ENCODE peak calls at places on chromosomes 5 and 9, in seven cellular contexts. Z is CD8-positive, alpha-beta memory T cell; E is heart right ventricle; H is tibial nerve; X is GM23338; A is neuronal stem cell; M is substantia nigra. Q is an unnamed sample.

GRCh38 chr5:4868140-4868735 is 271.9 kb upstream of the ADAMTS16 start:
- DNase-seq in X (peak), A (peak), E (peak), Z (no peak), M (peak), H (peak), Q (no peak)

GRCh38 chr5:74332654-74333053 is 307.9 kb downstream of the ENC1 start:
- DNase-seq in H (no peak), M (no peak), Z (no peak), X (no peak), E (no peak), A (no peak), Q (no peak)

GRCh38 chr5:84213861-84214260 is 170.8 kb downstream of the EDIL3 start:
- DNase-seq in E (no peak), H (no peak), M (no peak), Z (no peak), A (no peak), X (no peak), Q (no peak)

GRCh38 chr5:84450617-84451414 is 66.1 kb upstream of the EDIL3 start:
- DNase-seq in X (peak), M (no peak), A (no peak), H (no peak), E (no peak), Z (no peak), Q (no peak)

GRCh38 chr5:12985142-12985541 is 959.3 kb downstream of the DNAH5 start:
- DNase-seq in X (no peak), M (no peak), A (no peak), H (no peak), Z (no peak), E (no peak), Q (no peak)

GRCh38 chr5:64784451-64785025 is 15.8 kb downstream of the CWC27 start:
- DNase-seq in H (peak), Z (peak), A (peak), M (peak), E (peak), X (peak), Q (peak)

GRCh38 chr9:123360161-123361085 is 4.4 kb downstream of the CRB2 start:
- DNase-seq in Z (no peak), A (peak), M (no peak), E (no peak), H (no peak), X (peak), Q (no peak)

GRCh38 chr5:54610197-54610898 is 92.8 kb downstream of the SNX18 start:
- DNase-seq in A (no peak), H (no peak), X (no peak), M (no peak), Z (peak), E (no peak), Q (no peak)

GRCh38 chr9:72464819-72465218 is 56.6 kb upstream of the TMC1 start:
- DNase-seq in H (no peak), A (no peak), X (no peak), Z (no peak), E (no peak), M (no peak), Q (no peak)

GRCh38 chr5:178827636-178828035 is 32.1 kb upstream of the ZNF354B start:
- DNase-seq in X (no peak), H (no peak), A (no peak), E (no peak), Z (no peak), M (no peak), Q (no peak)

GRCh38 chr5:63911871-63912270 is 50.4 kb downstream of the HTR1A start:
- DNase-seq in A (no peak), X (no peak), Z (no peak), H (no peak), E (no peak), M (no peak), Q (no peak)

GRCh38 chr5:64958757-64959391 is 190.1 kb downstream of the CWC27 start:
- DNase-seq in X (peak), A (no peak), M (no peak), Z (no peak), H (peak), E (no peak), Q (no peak)

GRCh38 chr9:104843644-104844226 is 79.8 kb downstream of the NIPSNAP3B start:
- DNase-seq in H (no peak), M (no peak), E (no peak), X (peak), A (no peak), Z (no peak), Q (no peak)

GRCh38 chr9:87167161-87167560 is 219.9 kb upstream of the GAS1 start:
- DNase-seq in X (peak), H (no peak), Z (no peak), A (no peak), E (no peak), M (no peak), Q (no peak)

GRCh38 chr9:114588671-114589526 is 1.3 kb downstream of the ATP6V1G1 start:
- DNase-seq in Z (no peak), E (no peak), X (peak), A (no peak), H (no peak), M (no peak), Q (no peak)

GRCh38 chr5:123036391-123037103 is at the start of gene PPIC:
- DNase-seq in Z (no peak), E (peak), M (peak), H (peak), X (peak), A (peak), Q (no peak)

GRCh38 chr5:121731377-121731776 is 120.3 kb upstream of the FTMT start:
- DNase-seq in H (no peak), M (no peak), Z (no peak), A (no peak), X (no peak), E (peak), Q (no peak)

GRCh38 chr5:66742083-66742895 is 146.1 kb downstream of the MAST4 start:
- DNase-seq in A (no peak), Z (no peak), M (peak), X (peak), E (peak), H (no peak), Q (peak)

GRCh38 chr5:66738136-66738535 is 141.9 kb downstream of the MAST4 start:
- DNase-seq in M (no peak), X (no peak), Z (no peak), H (no peak), E (no peak), A (no peak), Q (no peak)

GRCh38 chr5:66741394-66741793 is 145.2 kb downstream of the MAST4 start:
- DNase-seq in Z (no peak), M (no peak), A (no peak), E (no peak), H (no peak), X (no peak), Q (no peak)

GRCh38 chr5:66742896-66743247 is 146.7 kb downstream of the MAST4 start:
- DNase-seq in A (no peak), Z (no peak), H (no peak), M (no peak), X (no peak), E (no peak), Q (no peak)

GRCh38 chr5:66739923-66740322 is 143.7 kb downstream of the MAST4 start:
- DNase-seq in M (no peak), H (no peak), E (no peak), Z (no peak), X (no peak), A (no peak), Q (no peak)
- H3K27ac ChIP-seq in M (no peak), H (no peak), E (no peak), Z (no peak), X (no peak), A (no peak), Q (no peak)

GRCh38 chr5:39178171-39178570 is 41.2 kb downstream of the FYB1 start:
- DNase-seq in A (no peak), H (no peak), M (no peak), E (no peak), Z (no peak), X (no peak), Q (no peak)

GRCh38 chr5:39176740-39177628 is 42.4 kb downstream of the FYB1 start:
- DNase-seq in H (no peak), M (no peak), X (no peak), E (no peak), Z (peak), A (no peak), Q (no peak)

GRCh38 chr5:39177629-39177959 is 41.8 kb downstream of the FYB1 start:
- DNase-seq in H (no peak), M (no peak), X (no peak), A (no peak), Z (no peak), E (no peak), Q (no peak)

GRCh38 chr5:39173069-39173468 is 46.3 kb downstream of the FYB1 start:
- DNase-seq in E (no peak), M (no peak), X (no peak), A (no peak), Z (no peak), H (no peak), Q (no peak)

GRCh38 chr5:39175273-39175955 is 43.9 kb downstream of the FYB1 start:
- DNase-seq in M (no peak), H (no peak), X (peak), Z (no peak), E (no peak), A (no peak), Q (no peak)
- H3K27ac ChIP-seq in M (no peak), H (peak), X (no peak), Z (peak), E (no peak), A (no peak), Q (no peak)

DNA sequence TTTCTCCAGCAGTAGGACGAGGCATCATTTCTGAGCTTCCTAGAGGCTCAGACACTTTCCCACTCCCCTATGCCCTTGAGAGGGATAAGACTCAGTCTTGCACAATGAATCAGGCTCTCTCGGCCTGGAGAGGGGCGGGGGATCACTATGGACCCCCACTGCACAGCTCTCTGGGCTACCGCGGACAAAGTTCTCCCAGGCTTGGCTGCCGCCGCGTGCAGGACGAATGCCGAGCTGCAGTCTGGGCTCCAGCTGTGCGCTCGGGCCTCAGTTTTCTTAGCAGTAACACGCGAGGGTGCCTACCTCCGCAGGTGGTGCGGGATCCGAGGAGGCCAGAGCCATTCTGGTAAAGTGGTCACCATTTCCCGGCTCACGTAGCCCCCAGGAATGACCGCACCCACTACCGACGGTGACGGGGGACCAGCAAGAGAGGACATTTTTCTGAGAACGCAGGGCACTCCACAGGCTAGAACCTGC is 3.4 kb upstream of the MYORG start:
- DNase-seq in X (peak), E (no peak), H (no peak), Z (no peak), M (no peak), A (peak), Q (no peak)
- H3K27ac ChIP-seq in X (no peak), E (no peak), H (peak), Z (no peak), M (no peak), A (no peak), Q (peak)

GRCh38 chr5:14465086-14465485 is 116.5 kb upstream of the OTULINL start:
- DNase-seq in X (no peak), A (no peak), Z (no peak), H (no peak), M (no peak), E (no peak), Q (no peak)

GRCh38 chr5:14467251-14467650 is 114.3 kb upstream of the OTULINL start:
- DNase-seq in A (no peak), Z (no peak), M (no peak), E (no peak), X (no peak), H (no peak), Q (no peak)

GRCh38 chr5:14464101-14464500 is 117.5 kb upstream of the OTULINL start:
- DNase-seq in H (no peak), A (no peak), E (no peak), Z (no peak), M (no peak), X (no peak), Q (no peak)

GRCh38 chr5:14464661-14465060 is 116.9 kb upstream of the OTULINL start:
- DNase-seq in X (no peak), Z (no peak), A (no peak), M (no peak), H (no peak), E (no peak), Q (no peak)

GRCh38 chr5:14465776-14466175 is 115.8 kb upstream of the OTULINL start:
- DNase-seq in Z (no peak), E (no peak), A (no peak), M (no peak), H (no peak), X (no peak), Q (no peak)
- H3K27ac ChIP-seq in Z (no peak), E (no peak), A (no peak), M (no peak), H (no peak), X (no peak), Q (no peak)

GRCh38 chr5:171509467-171509866 is 90.0 kb downstream of the FGF18 start:
- DNase-seq in X (no peak), Z (no peak), A (no peak), E (no peak), M (no peak), H (no peak), Q (no peak)
- H3K27ac ChIP-seq in X (no peak), Z (no peak), A (no peak), E (no peak), M (no peak), H (no peak), Q (no peak)

DNA sequence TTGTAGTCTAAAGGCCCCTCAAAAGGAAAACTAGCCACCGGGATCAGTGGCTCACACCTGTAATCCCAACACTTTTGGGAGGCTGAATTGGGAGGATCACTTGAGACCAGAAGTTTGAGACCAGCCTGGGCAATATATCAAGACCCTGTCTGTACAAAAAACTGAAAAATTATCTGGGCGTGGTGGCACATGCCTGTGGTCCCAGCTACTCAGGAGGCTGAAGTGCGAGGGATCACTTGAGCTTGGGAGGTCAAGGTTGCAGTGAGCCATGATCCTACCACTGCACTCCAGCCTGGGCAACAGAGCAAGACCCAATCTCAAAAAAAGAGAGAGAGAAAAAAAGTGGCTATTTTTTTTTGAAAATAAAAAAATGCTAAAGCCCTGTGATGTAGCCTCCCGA is 55.2 kb downstream of the FBXW11 start:
- DNase-seq in Z (no peak), E (no peak), X (no peak), M (no peak), A (no peak), H (no peak), Q (no peak)
- H3K27ac ChIP-seq in Z (no peak), E (no peak), X (no peak), M (no peak), A (no peak), H (no peak), Q (no peak)

GRCh38 chr9:111411266-111411665 is 72.9 kb downstream of the ECPAS start:
- DNase-seq in X (no peak), E (no peak), Z (no peak), A (no peak), M (no peak), H (no peak), Q (no peak)
- H3K27ac ChIP-seq in X (no peak), E (no peak), Z (no peak), A (no peak), M (peak), H (no peak), Q (peak)

GRCh38 chr5:134027203-134027582 is 22.4 kb upstream of the VDAC1 start:
- DNase-seq in H (no peak), X (no peak), A (no peak), M (no peak), Z (no peak), E (no peak), Q (no peak)

GRCh38 chr5:134025786-134026185 is 21.0 kb upstream of the VDAC1 start:
- DNase-seq in H (no peak), A (no peak), E (no peak), M (no peak), Z (no peak), X (no peak), Q (no peak)

GRCh38 chr5:134028496-134028895 is 23.7 kb upstream of the VDAC1 start:
- DNase-seq in X (no peak), M (no peak), E (no peak), A (no peak), Z (no peak), H (no peak), Q (no peak)

GRCh38 chr5:134026521-134027202 is 21.9 kb upstream of the VDAC1 start:
- DNase-seq in H (no peak), X (peak), E (no peak), Z (peak), M (no peak), A (peak), Q (no peak)

DNA sequence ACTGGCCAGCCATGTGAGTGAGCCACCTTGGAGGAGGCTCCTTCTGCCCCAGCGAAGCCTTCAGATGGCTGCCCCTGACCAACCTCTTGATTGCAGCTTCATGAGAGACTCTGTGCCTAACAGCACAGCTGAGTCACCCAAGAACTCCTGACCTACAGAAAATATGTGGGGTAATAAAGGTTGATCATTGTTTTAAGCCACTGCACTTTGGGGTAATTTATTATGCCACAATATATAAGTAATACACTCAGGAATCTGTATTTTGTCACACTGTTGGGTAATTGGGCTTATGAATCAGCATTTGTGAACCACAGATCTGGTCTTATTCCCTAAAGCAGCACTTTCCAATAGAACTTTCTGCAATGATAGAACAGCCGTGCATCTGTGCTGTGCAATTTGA is 24.4 kb upstream of the VDAC1 start:
- DNase-seq in A (no peak), M (no peak), Z (no peak), H (no peak), E (no peak), X (no peak), Q (no peak)
- H3K27ac ChIP-seq in A (no peak), M (no peak), Z (no peak), H (no peak), E (no peak), X (no peak), Q (peak)

GRCh38 chr5:158433634-158434033 is 574.7 kb upstream of the CLINT1 start:
- DNase-seq in Z (no peak), E (no peak), X (no peak), H (no peak), A (no peak), M (no peak), Q (no peak)
- H3K27ac ChIP-seq in Z (no peak), E (no peak), X (no peak), H (no peak), A (no peak), M (no peak), Q (no peak)

Q was measured in caudate nucleus.